ENCODE peak calls at places on chromosomes 7 and 10, in seven cellular contexts. One of them, this sample, is unnamed.

GRCh38 chr10:110510086-110510485 is 12.4 kb downstream of the DUSP5 start:
- DNase-seq in HEK293T: no peak
- DNase-seq in neural crest cell: no peak
- DNase-seq in astrocyte: no peak
- DNase-seq in Calu3: no peak
- DNase-seq in mammary epithelial cell: no peak
- DNase-seq in nephron progenitor cell: no peak
- DNase-seq in this sample: no peak

GRCh38 chr10:21807162-21807561 is 196.4 kb downstream of the DNAJC1 start:
- DNase-seq in HEK293T: peak
- DNase-seq in neural crest cell: peak
- DNase-seq in astrocyte: no peak
- DNase-seq in Calu3: no peak
- DNase-seq in mammary epithelial cell: no peak
- DNase-seq in nephron progenitor cell: peak
- DNase-seq in this sample: no peak

GRCh38 chr10:17206210-17206709 is 4.8 kb upstream of the TRDMT1 start:
- DNase-seq in HEK293T: no peak
- DNase-seq in neural crest cell: no peak
- DNase-seq in astrocyte: peak
- DNase-seq in Calu3: no peak
- DNase-seq in mammary epithelial cell: peak
- DNase-seq in nephron progenitor cell: no peak
- DNase-seq in this sample: no peak

GRCh38 chr10:5550621-5551530 is 26.1 kb downstream of the CALML3 start:
- DNase-seq in HEK293T: no peak
- DNase-seq in neural crest cell: no peak
- DNase-seq in astrocyte: peak
- DNase-seq in Calu3: peak
- DNase-seq in mammary epithelial cell: peak
- DNase-seq in nephron progenitor cell: no peak
- DNase-seq in this sample: no peak

GRCh38 chr7:44949315-44949714 is 29.5 kb downstream of the MYO1G start:
- DNase-seq in HEK293T: no peak
- DNase-seq in neural crest cell: no peak
- DNase-seq in astrocyte: no peak
- DNase-seq in Calu3: no peak
- DNase-seq in mammary epithelial cell: no peak
- DNase-seq in nephron progenitor cell: no peak
- DNase-seq in this sample: no peak

GRCh38 chr7:7077945-7078344 is 104.4 kb upstream of the C1GALT1 start:
- DNase-seq in HEK293T: no peak
- DNase-seq in neural crest cell: no peak
- DNase-seq in astrocyte: no peak
- DNase-seq in Calu3: no peak
- DNase-seq in mammary epithelial cell: no peak
- DNase-seq in nephron progenitor cell: no peak
- DNase-seq in this sample: no peak

GRCh38 chr10:124366825-124367224 is 51.9 kb downstream of the OAT start:
- DNase-seq in HEK293T: no peak
- DNase-seq in neural crest cell: no peak
- DNase-seq in astrocyte: no peak
- DNase-seq in Calu3: no peak
- DNase-seq in mammary epithelial cell: no peak
- DNase-seq in nephron progenitor cell: no peak
- DNase-seq in this sample: no peak

GRCh38 chr10:124164252-124164651 is 70.9 kb upstream of the CHST15 start:
- DNase-seq in HEK293T: no peak
- DNase-seq in neural crest cell: no peak
- DNase-seq in astrocyte: peak
- DNase-seq in Calu3: no peak
- DNase-seq in mammary epithelial cell: no peak
- DNase-seq in nephron progenitor cell: no peak
- DNase-seq in this sample: no peak

GRCh38 chr10:20486791-20487190 is 410.3 kb downstream of the NEBL start:
- DNase-seq in HEK293T: no peak
- DNase-seq in neural crest cell: no peak
- DNase-seq in astrocyte: no peak
- DNase-seq in Calu3: no peak
- DNase-seq in mammary epithelial cell: no peak
- DNase-seq in nephron progenitor cell: no peak
- DNase-seq in this sample: no peak

GRCh38 chr7:47400741-47401206 is 181.1 kb downstream of the TNS3 start:
- DNase-seq in HEK293T: no peak
- DNase-seq in neural crest cell: no peak
- DNase-seq in astrocyte: no peak
- DNase-seq in Calu3: no peak
- DNase-seq in mammary epithelial cell: no peak
- DNase-seq in nephron progenitor cell: peak
- DNase-seq in this sample: no peak

GRCh38 chr10:7084255-7085005 is 326.4 kb downstream of the SFMBT2 start:
- DNase-seq in HEK293T: no peak
- DNase-seq in neural crest cell: no peak
- DNase-seq in astrocyte: peak
- DNase-seq in Calu3: no peak
- DNase-seq in mammary epithelial cell: no peak
- DNase-seq in nephron progenitor cell: no peak
- DNase-seq in this sample: peak

GRCh38 chr10:74151879-74152722 is 1.1 kb downstream of the ADK start:
- DNase-seq in HEK293T: no peak
- DNase-seq in neural crest cell: no peak
- DNase-seq in astrocyte: no peak
- DNase-seq in Calu3: no peak
- DNase-seq in mammary epithelial cell: no peak
- DNase-seq in nephron progenitor cell: no peak
- DNase-seq in this sample: no peak

This sample was measured in skeletal muscle cell.